ENCODE peak calls at places on chromosome 1, in four cellular contexts. D is NCI-H1105; F is activated CD4-positive, alpha-beta T cell treated with anti-CD3 and anti-CD28 coated beads, Interleukin-2, amount 50 U/mL, for 1 hour; S is stimulated activated CD8-positive, alpha-beta memory T cell treated with anti-CD3 and anti-CD28 coated beads, Interleukin-2, amount 100 ng/mL, for 1 hour. V is an unnamed sample.

GRCh38 chr1:84956097-84956496 is 40.8 kb downstream of the MCOLN2 start:
- DNase-seq in D (no peak), S (no peak), F (no peak), V (no peak)

GRCh38 chr1:229271448-229272120 is 673 bp downstream of the RAB4A start:
- DNase-seq in D (no peak), S (peak), F (peak), V (no peak)

GRCh38 chr1:230858918-230859819 is 9.2 kb downstream of the C1orf198 start:
- DNase-seq in S (no peak), D (no peak), F (no peak), V (no peak)

GRCh38 chr1:213538251-213538650 is 449.5 kb upstream of the PROX1 start:
- DNase-seq in D (no peak), S (no peak), F (no peak), V (no peak)

GRCh38 chr1:88327391-88328267 is 356.4 kb upstream of the PKN2 start:
- DNase-seq in S (no peak), D (no peak), F (no peak), V (no peak)

GRCh38 chr1:160717284-160717683 is 5.7 kb upstream of the CD48 start:
- DNase-seq in S (no peak), D (no peak), F (no peak), V (no peak)

GRCh38 chr1:214303106-214303505 is 22.1 kb downstream of the SMYD2 start:
- DNase-seq in D (no peak), S (no peak), F (no peak), V (no peak)

GRCh38 chr1:97143236-97143882 is 421.8 kb downstream of the PTBP2 start:
- DNase-seq in S (no peak), F (no peak), D (no peak), V (no peak)

GRCh38 chr1:19877821-19878636 is 4.2 kb upstream of the OTUD3 start:
- DNase-seq in S (no peak), F (no peak), D (no peak), V (no peak)

V was measured in NCI-H748 treated with DMSO at 0.1 percent for 48 hours.